ENCODE peak calls at places on chromosomes 4 and X, in six cellular contexts. One of them, this sample, is unnamed.

GRCh38 chr4:150694438-150694837 is 112.5 kb downstream of the MAB21L2 start:
- DNase-seq in Peyer's patch: no peak
- DNase-seq in DND-41: no peak
- DNase-seq in cardiac muscle cell: no peak
- DNase-seq in fibroblast of the conjunctiva: no peak
- DNase-seq in epithelial cell of prostate: no peak
- DNase-seq in this sample: no peak

GRCh38 chr4:170259631-170260153 is 169.9 kb upstream of the AADAT start:
- DNase-seq in Peyer's patch: peak
- DNase-seq in cardiac muscle cell: peak
- DNase-seq in fibroblast of the conjunctiva: peak
- DNase-seq in DND-41: peak
- DNase-seq in epithelial cell of prostate: peak
- DNase-seq in this sample: peak

GRCh38 chr4:121070696-121071639 is 1.4 kb downstream of the NDNF start:
- DNase-seq in DND-41: no peak
- DNase-seq in epithelial cell of prostate: no peak
- DNase-seq in cardiac muscle cell: peak
- DNase-seq in Peyer's patch: peak
- DNase-seq in fibroblast of the conjunctiva: no peak
- DNase-seq in this sample: no peak

GRCh38 chrX:110159865-110160264 is 157.0 kb downstream of the TMEM164 start:
- DNase-seq in DND-41: no peak
- DNase-seq in cardiac muscle cell: no peak
- DNase-seq in fibroblast of the conjunctiva: no peak
- DNase-seq in Peyer's patch: no peak
- DNase-seq in epithelial cell of prostate: no peak
- DNase-seq in this sample: no peak

GRCh38 chr4:31360786-31361185 is 640.6 kb downstream of the PCDH7 start:
- DNase-seq in cardiac muscle cell: no peak
- DNase-seq in Peyer's patch: no peak
- DNase-seq in DND-41: no peak
- DNase-seq in epithelial cell of prostate: no peak
- DNase-seq in fibroblast of the conjunctiva: peak
- DNase-seq in this sample: peak

GRCh38 chrX:19660604-19661003 is 145.3 kb upstream of the MAP3K15 start:
- DNase-seq in Peyer's patch: no peak
- DNase-seq in cardiac muscle cell: no peak
- DNase-seq in DND-41: no peak
- DNase-seq in fibroblast of the conjunctiva: no peak
- DNase-seq in epithelial cell of prostate: no peak
- DNase-seq in this sample: no peak

GRCh38 chrX:47452112-47452511 is 30.9 kb downstream of the ZNF41 start:
- DNase-seq in Peyer's patch: no peak
- DNase-seq in fibroblast of the conjunctiva: no peak
- DNase-seq in epithelial cell of prostate: no peak
- DNase-seq in DND-41: no peak
- DNase-seq in cardiac muscle cell: no peak
- DNase-seq in this sample: no peak

GRCh38 chrX:2823795-2824386 is 4.8 kb upstream of the GYG2 start:
- DNase-seq in cardiac muscle cell: no peak
- DNase-seq in epithelial cell of prostate: no peak
- DNase-seq in fibroblast of the conjunctiva: no peak
- DNase-seq in DND-41: no peak
- DNase-seq in Peyer's patch: no peak
- DNase-seq in this sample: no peak

GRCh38 chr4:150782311-150782710 is 200.4 kb downstream of the MAB21L2 start:
- DNase-seq in epithelial cell of prostate: no peak
- DNase-seq in cardiac muscle cell: peak
- DNase-seq in fibroblast of the conjunctiva: no peak
- DNase-seq in Peyer's patch: no peak
- DNase-seq in DND-41: no peak
- DNase-seq in this sample: peak

GRCh38 chr4:84814100-84814750 is 152.3 kb downstream of the WDFY3 start:
- DNase-seq in Peyer's patch: peak
- DNase-seq in epithelial cell of prostate: peak
- DNase-seq in DND-41: no peak
- DNase-seq in fibroblast of the conjunctiva: peak
- DNase-seq in cardiac muscle cell: peak
- DNase-seq in this sample: peak

GRCh38 chr4:104909376-104909775 is 237.3 kb upstream of the TET2 start:
- DNase-seq in epithelial cell of prostate: no peak
- DNase-seq in Peyer's patch: no peak
- DNase-seq in cardiac muscle cell: no peak
- DNase-seq in DND-41: no peak
- DNase-seq in fibroblast of the conjunctiva: no peak
- DNase-seq in this sample: no peak

GRCh38 chr4:5678977-5679376 is 29.4 kb downstream of the EVC2 start:
- DNase-seq in epithelial cell of prostate: peak
- DNase-seq in cardiac muscle cell: no peak
- DNase-seq in fibroblast of the conjunctiva: no peak
- DNase-seq in DND-41: no peak
- DNase-seq in Peyer's patch: no peak
- DNase-seq in this sample: peak

GRCh38 chr4:147976341-147976928 is 244.5 kb downstream of the ARHGAP10 start:
- DNase-seq in DND-41: no peak
- DNase-seq in fibroblast of the conjunctiva: no peak
- DNase-seq in Peyer's patch: no peak
- DNase-seq in cardiac muscle cell: no peak
- DNase-seq in epithelial cell of prostate: no peak
- DNase-seq in this sample: no peak